ENCODE peak calls at places on chromosome 13, in nine cellular contexts. One of them, this sample, is unnamed.

GRCh38 chr13:18212873-18213272 is 968.8 kb downstream of the TUBA3C start:
- DNase-seq in NCI-H1105: no peak
- DNase-seq in fibroblast of mammary gland: no peak
- DNase-seq in AG08395: no peak
- DNase-seq in NCI-H460: peak; percentile 13
- DNase-seq in thoracic aorta: peak; percentile 77
- DNase-seq in ascending aorta: no peak
- DNase-seq in choroid plexus epithelial cell: peak; percentile 6
- DNase-seq in iris pigment epithelial cell: no peak
- DNase-seq in this sample: no peak

GRCh38 chr13:33611016-33611805 is 206.7 kb upstream of the RFC3 start:
- DNase-seq in NCI-H1105: no peak
- DNase-seq in thoracic aorta: peak; percentile 13
- DNase-seq in choroid plexus epithelial cell: peak; percentile 86
- DNase-seq in ascending aorta: peak; percentile 80
- DNase-seq in fibroblast of mammary gland: peak; percentile 10
- DNase-seq in NCI-H460: peak; percentile 57
- DNase-seq in AG08395: no peak
- DNase-seq in iris pigment epithelial cell: peak; percentile 82
- DNase-seq in this sample: no peak

GRCh38 chr13:73365681-73366080 is 306.9 kb downstream of the KLF5 start:
- DNase-seq in thoracic aorta: no peak
- DNase-seq in ascending aorta: no peak
- DNase-seq in AG08395: no peak
- DNase-seq in NCI-H460: no peak
- DNase-seq in fibroblast of mammary gland: no peak
- DNase-seq in NCI-H1105: no peak
- DNase-seq in choroid plexus epithelial cell: no peak
- DNase-seq in iris pigment epithelial cell: no peak
- DNase-seq in this sample: no peak

GRCh38 chr13:80132741-80133601 is 208.0 kb downstream of the SPRY2 start:
- DNase-seq in iris pigment epithelial cell: peak; percentile 77
- DNase-seq in AG08395: peak; percentile 42
- DNase-seq in fibroblast of mammary gland: peak; percentile 69
- DNase-seq in ascending aorta: peak; percentile 86
- DNase-seq in NCI-H1105: no peak
- DNase-seq in choroid plexus epithelial cell: peak; percentile 78
- DNase-seq in NCI-H460: peak; percentile 15
- DNase-seq in thoracic aorta: peak; percentile 38
- DNase-seq in this sample: no peak

GRCh38 chr13:41564046-41564445 is 106.7 kb downstream of the RGCC start:
- DNase-seq in NCI-H1105: no peak
- DNase-seq in NCI-H460: no peak
- DNase-seq in iris pigment epithelial cell: no peak
- DNase-seq in fibroblast of mammary gland: no peak
- DNase-seq in choroid plexus epithelial cell: peak; percentile 16
- DNase-seq in AG08395: no peak
- DNase-seq in ascending aorta: no peak
- DNase-seq in thoracic aorta: no peak
- DNase-seq in this sample: no peak

GRCh38 chr13:41848435-41849255 is 112.3 kb downstream of the VWA8 start:
- DNase-seq in choroid plexus epithelial cell: peak; percentile 51
- DNase-seq in fibroblast of mammary gland: peak; percentile 59
- DNase-seq in NCI-H460: no peak
- DNase-seq in ascending aorta: no peak
- DNase-seq in AG08395: peak; percentile 9
- DNase-seq in thoracic aorta: no peak
- DNase-seq in iris pigment epithelial cell: peak; percentile 28
- DNase-seq in NCI-H1105: no peak
- DNase-seq in this sample: no peak

GRCh38 chr13:21402586-21403307 is 56.4 kb downstream of the ZDHHC20 start:
- DNase-seq in iris pigment epithelial cell: peak; percentile 70
- DNase-seq in choroid plexus epithelial cell: peak; percentile 66
- DNase-seq in AG08395: peak; percentile 4
- DNase-seq in NCI-H460: no peak
- DNase-seq in ascending aorta: no peak
- DNase-seq in thoracic aorta: no peak
- DNase-seq in fibroblast of mammary gland: peak; percentile 73
- DNase-seq in NCI-H1105: no peak
- DNase-seq in this sample: no peak

GRCh38 chr13:47831265-47831664 is 169.8 kb downstream of the SUCLA2 start:
- DNase-seq in thoracic aorta: no peak
- DNase-seq in AG08395: no peak
- DNase-seq in NCI-H460: no peak
- DNase-seq in iris pigment epithelial cell: peak; percentile 49
- DNase-seq in ascending aorta: no peak
- DNase-seq in choroid plexus epithelial cell: peak; percentile 63
- DNase-seq in fibroblast of mammary gland: peak; percentile 78
- DNase-seq in NCI-H1105: no peak
- DNase-seq in this sample: no peak

GRCh38 chr13:41588899-41589298 is 131.5 kb downstream of the RGCC start:
- DNase-seq in thoracic aorta: no peak
- DNase-seq in NCI-H460: peak; percentile 21
- DNase-seq in iris pigment epithelial cell: peak; percentile 94
- DNase-seq in ascending aorta: no peak
- DNase-seq in choroid plexus epithelial cell: peak; percentile 88
- DNase-seq in fibroblast of mammary gland: peak; percentile 98
- DNase-seq in AG08395: peak; percentile 85
- DNase-seq in NCI-H1105: no peak
- DNase-seq in this sample: no peak

GRCh38 chr13:30622551-30622950 is 4.8 kb downstream of the USPL1 start:
- DNase-seq in iris pigment epithelial cell: no peak
- DNase-seq in NCI-H460: no peak
- DNase-seq in fibroblast of mammary gland: peak; percentile 51
- DNase-seq in ascending aorta: no peak
- DNase-seq in choroid plexus epithelial cell: peak; percentile 11
- DNase-seq in NCI-H1105: no peak
- DNase-seq in thoracic aorta: no peak
- DNase-seq in AG08395: no peak
- DNase-seq in this sample: no peak

GRCh38 chr13:41675306-41675705 is 218.0 kb downstream of the RGCC start:
- DNase-seq in AG08395: peak; percentile 60
- DNase-seq in NCI-H460: no peak
- DNase-seq in NCI-H1105: no peak
- DNase-seq in choroid plexus epithelial cell: peak; percentile 47
- DNase-seq in fibroblast of mammary gland: peak; percentile 68
- DNase-seq in thoracic aorta: no peak
- DNase-seq in ascending aorta: no peak
- DNase-seq in iris pigment epithelial cell: peak; percentile 55
- DNase-seq in this sample: no peak

GRCh38 chr13:28636078-28636477 is 22.9 kb upstream of the POMP start:
- DNase-seq in iris pigment epithelial cell: peak; percentile 81
- DNase-seq in NCI-H1105: no peak
- DNase-seq in NCI-H460: no peak
- DNase-seq in fibroblast of mammary gland: peak; percentile 59
- DNase-seq in ascending aorta: no peak
- DNase-seq in thoracic aorta: no peak
- DNase-seq in AG08395: peak; percentile 43
- DNase-seq in choroid plexus epithelial cell: peak; percentile 45
- DNase-seq in this sample: no peak

GRCh38 chr13:101489635-101490034 is 37.2 kb downstream of the ITGBL1 start:
- DNase-seq in AG08395: no peak
- DNase-seq in choroid plexus epithelial cell: peak; percentile 70
- DNase-seq in NCI-H460: no peak
- DNase-seq in fibroblast of mammary gland: no peak
- DNase-seq in ascending aorta: no peak
- DNase-seq in NCI-H1105: no peak
- DNase-seq in thoracic aorta: no peak
- DNase-seq in iris pigment epithelial cell: peak; percentile 84
- DNase-seq in this sample: no peak

GRCh38 chr13:98267080-98267912 is 90.2 kb upstream of the RNF113B start:
- DNase-seq in AG08395: no peak
- DNase-seq in ascending aorta: no peak
- DNase-seq in NCI-H460: no peak
- DNase-seq in thoracic aorta: no peak
- DNase-seq in choroid plexus epithelial cell: peak; percentile 89
- DNase-seq in NCI-H1105: no peak
- DNase-seq in fibroblast of mammary gland: peak; percentile 35
- DNase-seq in iris pigment epithelial cell: peak; percentile 86
- DNase-seq in this sample: no peak

GRCh38 chr13:41696163-41697003 is 239.0 kb downstream of the RGCC start:
- DNase-seq in ascending aorta: no peak
- DNase-seq in iris pigment epithelial cell: peak; percentile 96
- DNase-seq in fibroblast of mammary gland: peak; percentile 54
- DNase-seq in choroid plexus epithelial cell: peak; percentile 91
- DNase-seq in NCI-H460: peak; percentile 83
- DNase-seq in thoracic aorta: no peak
- DNase-seq in NCI-H1105: no peak
- DNase-seq in AG08395: peak; percentile 12
- DNase-seq in this sample: no peak

GRCh38 chr13:76792680-76793334 is 93.4 kb downstream of the KCTD12 start:
- DNase-seq in NCI-H1105: no peak
- DNase-seq in AG08395: peak; percentile 80
- DNase-seq in fibroblast of mammary gland: peak; percentile 81
- DNase-seq in choroid plexus epithelial cell: peak; percentile 87
- DNase-seq in thoracic aorta: no peak
- DNase-seq in NCI-H460: no peak
- DNase-seq in iris pigment epithelial cell: peak; percentile 90
- DNase-seq in ascending aorta: no peak
- DNase-seq in this sample: no peak

GRCh38 chr13:27170521-27171243 is 929 bp downstream of the USP12 start:
- DNase-seq in iris pigment epithelial cell: peak; percentile 42
- DNase-seq in NCI-H1105: no peak
- DNase-seq in fibroblast of mammary gland: no peak
- DNase-seq in ascending aorta: peak; percentile 67
- DNase-seq in choroid plexus epithelial cell: peak; percentile 60
- DNase-seq in thoracic aorta: no peak
- DNase-seq in AG08395: peak; percentile 8
- DNase-seq in NCI-H460: no peak
- DNase-seq in this sample: peak; percentile 80

This sample was measured in type B pancreatic cell.